ENCODE peak calls at places on chromosome 18, in four cellular contexts. I is stomach, A is GM23248, B is fibroblast of lung. V is an unnamed sample. For H3K36me3, the result is how much of the 10 kb centered on the place peaks cover.

GRCh38 chr18:51017140-51017874 is 12.7 kb upstream of the SMAD4 start:
- DNase-seq in I (no peak), B (no peak), A (no peak), V (no peak)

GRCh38 chr18:59005266-59005665 is 134.4 kb upstream of the SEC11C start:
- DNase-seq in B (peak), A (peak), I (no peak), V (no peak)

GRCh38 chr18:48905541-48905940 is 45.2 kb downstream of the SMAD7 start:
- DNase-seq in B (no peak), A (peak), I (no peak), V (peak)

GRCh38 chr18:27214831-27215230 is 29.7 kb upstream of the CHST9 start:
- DNase-seq in B (no peak), I (no peak), A (no peak), V (peak)

GRCh38 chr18:54904521-54904920 is 54.7 kb downstream of the CCDC68 start:
- DNase-seq in A (no peak), B (no peak), I (no peak), V (peak)

GRCh38 chr18:9951022-9951859 is 37.4 kb downstream of the VAPA start:
- DNase-seq in I (no peak), A (peak), B (peak), V (peak)

GRCh38 chr18:21769206-21769605 is 28.6 kb downstream of the MIB1 start:
- DNase-seq in B (no peak), A (peak), I (no peak), V (no peak)

GRCh38 chr18:3409811-3410210 is 40.2 kb upstream of the TGIF1 start:
- DNase-seq in I (no peak), B (no peak), A (no peak), V (no peak)

GRCh38 chr18:48799724-48800315 is 150.9 kb downstream of the SMAD7 start:
- DNase-seq in A (no peak), I (peak), B (no peak), V (no peak)

GRCh38 chr18:13221821-13222220 is 3.3 kb downstream of the LDLRAD4 start:
- DNase-seq in A (no peak), I (no peak), B (peak), V (no peak)

GRCh38 chr18:68299906-68300305 is 415.0 kb downstream of the TMX3 start:
- DNase-seq in I (no peak), A (no peak), B (no peak), V (peak)

GRCh38 chr18:63817441-63818051 is 42.3 kb downstream of the SERPINB7 start:
- DNase-seq in I (no peak), A (peak), B (peak), V (no peak)

GRCh38 chr18:51211552-51211951 is 14.1 kb upstream of the MEX3C start:
- DNase-seq in B (peak), A (peak), I (no peak), V (peak)

GRCh38 chr18:28459587-28459986 is 282.7 kb upstream of the CDH2 start:
- DNase-seq in B (no peak), I (no peak), A (peak), V (peak)

GRCh38 chr18:12679183-12679786 is 21.4 kb upstream of the SPIRE1 start:
- DNase-seq in I (no peak), A (peak), B (peak), V (no peak)

GRCh38 chr18:49016648-49017539 is 66.1 kb upstream of the SMAD7 start:
- DNase-seq in B (peak), A (peak), I (peak), V (peak)

GRCh38 chr18:9753863-9754262 is 45.8 kb downstream of the RAB31 start:
- DNase-seq in I (no peak), B (no peak), A (peak), V (peak)

GRCh38 chr18:68480196-68480595 is 234.7 kb downstream of the TMX3 start:
- DNase-seq in B (no peak), A (no peak), I (no peak), V (no peak)

GRCh38 chr18:34342960-34343359 is 118.2 kb upstream of the NOL4 start:
- DNase-seq in B (peak), A (peak), I (no peak), V (peak)

GRCh38 chr18:42296192-42296591 is 341.2 kb downstream of the PIK3C3 start:
- DNase-seq in B (no peak), I (no peak), A (no peak), V (no peak)

GRCh38 chr18:3867252-3867651 is 417.3 kb downstream of the TGIF1 start:
- DNase-seq in A (no peak), I (no peak), B (no peak), V (no peak)

GRCh38 chr18:7740815-7741214 is 173.7 kb downstream of the PTPRM start:
- DNase-seq in B (no peak), I (no peak), A (no peak), V (no peak)

GRCh38 chr18:43893001-43893637 is 615.8 kb upstream of the SYT4 start:
- DNase-seq in I (no peak), B (peak), A (peak), V (peak)

GRCh38 chr18:47953471-47953931 is 23.0 kb upstream of the SMAD2 start:
- DNase-seq in I (no peak), A (peak), B (no peak), V (peak)

GRCh38 chr18:76145968-76146367 is 349.1 kb downstream of the ZNF516 start:
- DNase-seq in B (no peak), A (no peak), I (no peak), V (no peak)

GRCh38 chr18:50602466-50602865 is 42.6 kb downstream of the MAPK4 start:
- DNase-seq in I (no peak), A (no peak), B (no peak), V (peak)

GRCh38 chr18:30333310-30333709 is 709.2 kb downstream of the DSC3 start:
- DNase-seq in B (no peak), I (no peak), A (no peak), V (no peak)

GRCh38 chr18:25310045-25310444 is 41.9 kb downstream of the ZNF521 start:
- DNase-seq in A (peak), I (no peak), B (peak), V (peak)

GRCh38 chr18:28075501-28075900 is 101.4 kb downstream of the CDH2 start:
- DNase-seq in A (peak), I (no peak), B (peak), V (no peak)

GRCh38 chr18:68660355-68661183 is 54.3 kb downstream of the TMX3 start:
- DNase-seq in B (peak), I (no peak), A (peak), V (peak)

GRCh38 chr18:11849845-11850747 is 1.1 kb upstream of the CHMP1B start:
- DNase-seq in A (peak), B (peak), I (peak), V (peak)

GRCh38 chr18:3340682-3341097 is 78.8 kb downstream of the MYL12B start:
- DNase-seq in I (no peak), B (peak), A (peak), V (peak)

GRCh38 chr18:75240433-75240832 is 29.8 kb downstream of the TSHZ1 start:
- DNase-seq in B (no peak), I (no peak), A (no peak), V (no peak)

GRCh38 chr18:69889009-69889408 is 58.7 kb downstream of the CD226 start:
- DNase-seq in I (no peak), A (no peak), B (no peak), V (no peak)

GRCh38 chr18:72458256-72458655 is 85.9 kb downstream of the CBLN2 start:
- DNase-seq in A (no peak), I (no peak), B (no peak), V (no peak)

DNA sequence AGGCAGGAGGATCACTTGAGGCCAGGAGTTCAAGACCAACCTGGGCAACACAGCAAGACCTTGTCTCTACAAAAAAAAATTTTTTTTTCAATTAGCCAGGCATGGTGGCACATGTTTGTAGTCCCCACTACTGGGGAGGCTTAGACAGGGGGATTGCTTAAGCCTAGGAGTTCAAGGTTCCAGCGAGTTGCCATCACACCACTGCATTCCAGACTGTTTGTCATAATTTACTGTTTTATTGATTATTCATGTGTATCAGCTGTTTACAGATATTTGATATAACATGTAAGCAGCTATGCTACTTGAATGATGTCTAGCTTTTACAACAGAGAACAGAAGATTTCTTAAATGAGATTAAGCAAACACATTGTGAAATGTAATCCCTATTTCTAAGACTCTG is 35.3 kb downstream of the DSG2 start:
- DNase-seq in A (no peak), B (no peak), I (no peak), V (no peak)
- H3K36me3 ChIP-seq in A (under half), B (under half), I (under half), V (under half)

GRCh38 chr18:74155276-74155675 is 7.0 kb downstream of the TIMM21 start:
- DNase-seq in I (no peak), B (no peak), A (no peak), V (no peak)

GRCh38 chr18:74153793-74154192 is 5.5 kb downstream of the TIMM21 start:
- DNase-seq in A (no peak), I (no peak), B (no peak), V (no peak)

GRCh38 chr18:74152906-74153305 is 4.6 kb downstream of the TIMM21 start:
- DNase-seq in B (no peak), I (no peak), A (no peak), V (no peak)

GRCh38 chr18:74152270-74152669 is 3.9 kb downstream of the TIMM21 start:
- DNase-seq in A (no peak), I (no peak), B (no peak), V (no peak)

DNA sequence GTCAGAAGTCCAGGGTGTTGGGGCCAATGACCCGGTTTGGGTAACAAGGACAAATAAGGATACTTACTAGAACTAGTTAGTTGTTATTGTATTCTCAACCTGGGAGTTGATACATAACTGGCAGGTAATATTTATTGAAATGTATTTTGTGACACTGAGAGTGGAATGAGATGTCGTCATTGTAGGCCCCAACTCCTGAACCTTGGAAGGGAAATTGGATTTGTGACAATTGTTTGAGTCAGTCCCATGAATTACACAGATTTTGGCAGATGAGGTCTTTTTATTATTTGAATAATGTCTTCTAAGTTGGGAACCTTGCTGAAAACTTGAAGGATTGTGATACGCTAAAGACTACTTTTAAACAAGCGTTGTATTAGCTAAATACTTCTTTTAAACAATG is 5.1 kb downstream of the TIMM21 start:
- DNase-seq in I (no peak), B (peak), A (peak), V (no peak)
- H3K36me3 ChIP-seq in I (half or more), B (under half), A (under half), V (under half)

GRCh38 chr18:8741524-8741923 is 36.2 kb downstream of the MTCL1 start:
- DNase-seq in B (no peak), A (no peak), I (no peak), V (no peak)
- H3K36me3 ChIP-seq in B (under half), A (under half), I (under half), V (under half)

GRCh38 chr18:61859118-61859517 is 33.7 kb downstream of the RNF152 start:
- DNase-seq in I (no peak), A (no peak), B (no peak), V (no peak)
- H3K36me3 ChIP-seq in I (under half), A (under half), B (under half), V (under half)